ENCODE peak calls at places on chromosome 16, in six cellular contexts. One of them, this sample, is unnamed.

GRCh38 chr16:8905168-8905762 is 23.1 kb downstream of the LITAFD start:
- DNase-seq in tibial nerve: no peak
- DNase-seq in sigmoid colon: no peak
- DNase-seq in GM12878: no peak
- DNase-seq in A549: peak; percentile 69
- DNase-seq in stomach: no peak
- DNase-seq in this sample: no peak

GRCh38 chr16:53281280-53281679 is 153.0 kb upstream of the RBL2 start:
- DNase-seq in GM12878: no peak
- DNase-seq in A549: no peak
- DNase-seq in tibial nerve: no peak
- DNase-seq in stomach: no peak
- DNase-seq in sigmoid colon: no peak
- DNase-seq in this sample: no peak

GRCh38 chr16:48535831-48536599 is 74.0 kb downstream of the N4BP1 start:
- DNase-seq in sigmoid colon: peak; percentile 82
- DNase-seq in tibial nerve: peak; percentile 34
- DNase-seq in GM12878: peak; percentile 72
- DNase-seq in A549: no peak
- DNase-seq in stomach: no peak
- DNase-seq in this sample: peak; percentile 77

GRCh38 chr16:70402916-70403659 is 35.8 kb downstream of the ST3GAL2 start:
- DNase-seq in A549: no peak
- DNase-seq in sigmoid colon: no peak
- DNase-seq in GM12878: no peak
- DNase-seq in stomach: no peak
- DNase-seq in tibial nerve: no peak
- DNase-seq in this sample: no peak

GRCh38 chr16:57314161-57314785 is 29.8 kb upstream of the PLLP start:
- DNase-seq in sigmoid colon: peak; percentile 53
- DNase-seq in tibial nerve: no peak
- DNase-seq in GM12878: no peak
- DNase-seq in stomach: peak; percentile 57
- DNase-seq in A549: no peak
- DNase-seq in this sample: no peak

GRCh38 chr16:86321491-86321890 is 188.8 kb upstream of the FOXF1 start:
- DNase-seq in tibial nerve: no peak
- DNase-seq in stomach: no peak
- DNase-seq in sigmoid colon: peak; percentile 39
- DNase-seq in A549: no peak
- DNase-seq in GM12878: no peak
- DNase-seq in this sample: no peak

GRCh38 chr16:81521141-81521626 is 76.6 kb downstream of the CMIP start:
- DNase-seq in stomach: peak; percentile 44
- DNase-seq in tibial nerve: no peak
- DNase-seq in GM12878: no peak
- DNase-seq in A549: no peak
- DNase-seq in sigmoid colon: no peak
- DNase-seq in this sample: no peak

GRCh38 chr16:49914697-49915096 is 58.8 kb upstream of the ZNF423 start:
- DNase-seq in tibial nerve: no peak
- DNase-seq in stomach: no peak
- DNase-seq in A549: no peak
- DNase-seq in sigmoid colon: no peak
- DNase-seq in GM12878: no peak
- DNase-seq in this sample: no peak

GRCh38 chr16:90047714-90048346 is 28.6 kb upstream of the DBNDD1 start:
- DNase-seq in A549: no peak
- DNase-seq in sigmoid colon: no peak
- DNase-seq in tibial nerve: no peak
- DNase-seq in GM12878: no peak
- DNase-seq in stomach: no peak
- DNase-seq in this sample: no peak

GRCh38 chr16:9258423-9259051 is 167.1 kb downstream of the HAPSTR1 start:
- DNase-seq in sigmoid colon: no peak
- DNase-seq in stomach: no peak
- DNase-seq in A549: peak; percentile 52
- DNase-seq in tibial nerve: no peak
- DNase-seq in GM12878: no peak
- DNase-seq in this sample: no peak

GRCh38 chr16:46911038-46911437 is 26.9 kb downstream of the GPT2 start:
- DNase-seq in GM12878: peak; percentile 34
- DNase-seq in A549: no peak
- DNase-seq in stomach: no peak
- DNase-seq in tibial nerve: no peak
- DNase-seq in sigmoid colon: no peak
- DNase-seq in this sample: no peak

GRCh38 chr16:89482087-89482823 is 8.1 kb downstream of the ANKRD11 start:
- DNase-seq in GM12878: no peak
- DNase-seq in sigmoid colon: no peak
- DNase-seq in stomach: no peak
- DNase-seq in A549: no peak
- DNase-seq in tibial nerve: no peak
- DNase-seq in this sample: no peak

GRCh38 chr16:26830716-26831115 is 236.0 kb upstream of the C16orf82 start:
- DNase-seq in A549: no peak
- DNase-seq in sigmoid colon: no peak
- DNase-seq in tibial nerve: no peak
- DNase-seq in stomach: no peak
- DNase-seq in GM12878: no peak
- DNase-seq in this sample: no peak

GRCh38 chr16:58124601-58124915 is 4.6 kb downstream of the CFAP20 start:
- DNase-seq in A549: no peak
- DNase-seq in tibial nerve: no peak
- DNase-seq in stomach: no peak
- DNase-seq in sigmoid colon: no peak
- DNase-seq in GM12878: no peak
- DNase-seq in this sample: no peak

GRCh38 chr16:2276501-2277195 is 8.7 kb upstream of the RNPS1 start:
- DNase-seq in stomach: no peak
- DNase-seq in A549: no peak
- DNase-seq in sigmoid colon: no peak
- DNase-seq in tibial nerve: no peak
- DNase-seq in GM12878: no peak
- DNase-seq in this sample: no peak

GRCh38 chr16:78004501-78004900 is 17.8 kb upstream of the CLEC3A start:
- DNase-seq in stomach: no peak
- DNase-seq in sigmoid colon: no peak
- DNase-seq in GM12878: no peak
- DNase-seq in tibial nerve: no peak
- DNase-seq in A549: no peak
- DNase-seq in this sample: no peak

GRCh38 chr16:2770057-2770780 is 6.9 kb downstream of the ELOB start:
- DNase-seq in stomach: no peak
- DNase-seq in A549: peak; percentile 55
- DNase-seq in tibial nerve: no peak
- DNase-seq in sigmoid colon: no peak
- DNase-seq in GM12878: no peak
- DNase-seq in this sample: no peak

GRCh38 chr16:30025156-30025555 is 2.2 kb downstream of the C16orf92 start:
- DNase-seq in tibial nerve: no peak
- DNase-seq in A549: no peak
- DNase-seq in sigmoid colon: no peak
- DNase-seq in stomach: no peak
- DNase-seq in GM12878: no peak
- DNase-seq in this sample: no peak

GRCh38 chr16:46757339-46758050 is 9.4 kb upstream of the MYLK3 start:
- DNase-seq in sigmoid colon: no peak
- DNase-seq in tibial nerve: no peak
- DNase-seq in GM12878: no peak
- DNase-seq in A549: no peak
- DNase-seq in stomach: peak; percentile 32
- DNase-seq in this sample: no peak

GRCh38 chr16:85014311-85014710 is 3.0 kb upstream of the ZDHHC7 start:
- DNase-seq in sigmoid colon: no peak
- DNase-seq in A549: no peak
- DNase-seq in stomach: no peak
- DNase-seq in GM12878: no peak
- DNase-seq in tibial nerve: no peak
- DNase-seq in this sample: no peak
- TF ChIP-seq POLR2A in sigmoid colon: no peak
- TF ChIP-seq POLR2A in A549: no peak
- TF ChIP-seq POLR2A in stomach: no peak
- TF ChIP-seq POLR2A in GM12878: no peak
- TF ChIP-seq POLR2A in tibial nerve: no peak
- TF ChIP-seq POLR2A in this sample: no peak

GRCh38 chr16:4613636-4614570 is 785 bp downstream of the UBALD1 start:
- DNase-seq in A549: peak; percentile 36
- DNase-seq in tibial nerve: no peak
- DNase-seq in GM12878: no peak
- DNase-seq in sigmoid colon: peak; percentile 69
- DNase-seq in stomach: no peak
- DNase-seq in this sample: no peak

GRCh38 chr16:4615389-4616046 is 830 bp upstream of the UBALD1 start:
- DNase-seq in A549: no peak
- DNase-seq in stomach: no peak
- DNase-seq in GM12878: no peak
- DNase-seq in sigmoid colon: no peak
- DNase-seq in tibial nerve: no peak
- DNase-seq in this sample: no peak

GRCh38 chr16:4614571-4615388 is at the start of gene UBALD1:
- DNase-seq in tibial nerve: peak; percentile 71
- DNase-seq in A549: peak; percentile 93
- DNase-seq in GM12878: peak; percentile 48
- DNase-seq in stomach: peak; percentile 94
- DNase-seq in sigmoid colon: peak; percentile 94
- DNase-seq in this sample: peak; percentile 91

GRCh38 chr16:4617880-4618279 is 3.2 kb upstream of the UBALD1 start:
- DNase-seq in GM12878: no peak
- DNase-seq in sigmoid colon: no peak
- DNase-seq in tibial nerve: no peak
- DNase-seq in A549: no peak
- DNase-seq in stomach: no peak
- DNase-seq in this sample: no peak

DNA sequence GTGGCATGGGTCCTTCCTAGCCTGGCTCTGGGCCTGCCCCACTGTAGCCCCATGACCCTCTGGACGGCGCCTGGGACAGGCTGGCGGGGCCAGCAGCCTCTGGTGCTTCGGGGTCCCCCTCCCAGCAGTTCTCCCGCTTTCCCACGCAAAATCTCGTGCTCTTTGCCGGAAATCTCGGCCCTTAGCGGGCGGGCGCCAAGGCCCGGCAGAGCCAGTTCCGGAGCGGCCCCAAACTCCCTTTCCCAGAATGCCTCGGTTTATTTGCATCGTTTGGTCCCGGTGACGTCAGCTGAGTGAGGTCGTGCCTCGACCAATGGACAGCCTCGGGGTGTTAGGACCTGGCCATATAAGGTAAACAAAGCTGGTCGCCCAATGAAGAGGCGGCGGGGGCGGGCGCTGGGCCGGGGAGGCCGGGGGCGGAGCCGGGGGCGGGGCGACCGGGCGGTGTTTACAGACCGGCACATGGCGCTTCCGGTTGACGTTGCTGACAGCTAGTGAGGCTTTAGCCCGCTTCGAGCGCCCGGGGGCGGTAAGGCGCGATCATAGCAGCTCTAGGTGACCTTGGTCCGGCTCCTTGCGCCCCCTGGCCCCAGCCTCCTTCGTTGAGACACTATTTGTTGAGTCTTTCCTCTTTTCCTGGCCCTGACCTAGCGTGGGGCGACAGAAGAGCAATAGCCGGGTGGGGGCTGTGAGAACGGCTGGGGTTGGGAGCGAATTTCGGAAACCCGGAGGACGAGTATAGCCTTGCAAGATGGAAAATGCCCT is 1.5 kb upstream of the UBALD1 start:
- DNase-seq in tibial nerve: peak; percentile 100
- DNase-seq in sigmoid colon: peak; percentile 100
- DNase-seq in A549: peak; percentile 100
- DNase-seq in GM12878: peak; percentile 98
- DNase-seq in stomach: peak; percentile 100
- DNase-seq in this sample: peak; percentile 100
- TF ChIP-seq EP300 in tibial nerve: peak; percentile 84
- TF ChIP-seq EP300 in sigmoid colon: peak; percentile 87
- TF ChIP-seq EP300 in A549: no peak
- TF ChIP-seq EP300 in GM12878: peak; percentile 22
- TF ChIP-seq EP300 in stomach: peak; percentile 33
- TF ChIP-seq EP300 in this sample: no peak

GRCh38 chr16:84184775-84185174 is 2.1 kb downstream of the TAF1C start:
- DNase-seq in stomach: no peak
- DNase-seq in tibial nerve: no peak
- DNase-seq in GM12878: no peak
- DNase-seq in A549: no peak
- DNase-seq in sigmoid colon: no peak
- DNase-seq in this sample: no peak

GRCh38 chr16:84183572-84183875 is 3.3 kb downstream of the TAF1C start:
- DNase-seq in sigmoid colon: no peak
- DNase-seq in stomach: no peak
- DNase-seq in GM12878: no peak
- DNase-seq in tibial nerve: no peak
- DNase-seq in A549: no peak
- DNase-seq in this sample: no peak

GRCh38 chr16:84183911-84184310 is 2.9 kb downstream of the TAF1C start:
- DNase-seq in sigmoid colon: no peak
- DNase-seq in GM12878: no peak
- DNase-seq in A549: peak; percentile 46
- DNase-seq in stomach: no peak
- DNase-seq in tibial nerve: no peak
- DNase-seq in this sample: no peak

GRCh38 chr16:84182680-84183571 is 3.9 kb downstream of the TAF1C start:
- DNase-seq in sigmoid colon: no peak
- DNase-seq in A549: no peak
- DNase-seq in stomach: no peak
- DNase-seq in GM12878: no peak
- DNase-seq in tibial nerve: no peak
- DNase-seq in this sample: no peak

DNA sequence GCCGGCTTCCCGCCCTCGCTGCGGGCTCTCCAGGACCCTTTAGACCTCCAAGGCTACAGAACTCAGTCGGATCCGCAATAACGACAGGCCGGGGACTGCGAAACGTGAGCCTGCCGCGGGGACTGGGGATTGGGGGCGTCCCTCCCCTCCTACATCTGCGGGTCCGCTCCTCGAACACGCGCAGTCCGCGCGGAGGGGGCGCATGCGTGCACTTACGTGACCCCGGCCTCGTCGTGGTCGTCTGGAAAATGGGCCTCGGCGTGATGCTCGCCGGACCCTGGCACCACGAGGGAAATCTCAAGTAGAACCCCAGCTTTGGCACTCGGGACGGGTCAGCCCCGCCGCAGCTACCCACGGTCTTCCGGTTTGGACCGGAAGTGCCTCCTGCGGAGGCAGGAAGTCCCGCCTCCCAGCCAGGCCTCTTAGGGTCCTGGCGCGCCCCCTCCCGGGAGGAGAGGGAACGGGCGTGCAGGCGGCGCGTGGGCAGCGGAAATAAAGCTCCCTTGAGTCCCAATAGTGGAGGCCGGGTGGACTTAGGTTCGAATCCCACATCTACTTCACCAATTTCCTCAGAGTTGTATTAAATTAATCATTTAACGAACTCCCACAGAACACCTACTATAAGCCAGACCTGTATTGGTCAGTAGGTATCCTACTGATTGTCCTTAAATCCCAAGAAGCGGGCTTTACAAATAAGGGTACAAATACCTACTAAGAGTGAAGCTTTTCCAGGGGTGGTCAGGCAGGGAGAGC is at the start of gene TAF1C:
- DNase-seq in GM12878: peak; percentile 66
- DNase-seq in stomach: peak; percentile 97
- DNase-seq in sigmoid colon: peak; percentile 96
- DNase-seq in A549: peak; percentile 97
- DNase-seq in tibial nerve: peak; percentile 92
- DNase-seq in this sample: peak; percentile 94
- TF ChIP-seq POLR2A in GM12878: peak; percentile 82
- TF ChIP-seq POLR2A in stomach: no peak
- TF ChIP-seq POLR2A in sigmoid colon: peak; percentile 45
- TF ChIP-seq POLR2A in A549: peak; percentile 75
- TF ChIP-seq POLR2A in tibial nerve: no peak
- TF ChIP-seq POLR2A in this sample: no peak

GRCh38 chr16:55651841-55652824 is 3.7 kb upstream of the SLC6A2 start:
- DNase-seq in sigmoid colon: no peak
- DNase-seq in A549: no peak
- DNase-seq in stomach: no peak
- DNase-seq in tibial nerve: no peak
- DNase-seq in GM12878: no peak
- DNase-seq in this sample: no peak
- TF ChIP-seq EP300 in sigmoid colon: no peak
- TF ChIP-seq EP300 in A549: no peak
- TF ChIP-seq EP300 in stomach: no peak
- TF ChIP-seq EP300 in tibial nerve: no peak
- TF ChIP-seq EP300 in GM12878: no peak
- TF ChIP-seq EP300 in this sample: no peak

This sample was measured in suprapubic skin.